ENCODE peak calls at places on chromosomes 16 and 17, in ten cellular contexts. U is stimulated activated naive CD8-positive, alpha-beta T cell treated with anti-CD3 and anti-CD28 coated beads, Interleukin-15, amount 100 ng/mL, for 72 hours; I is dorsolateral prefrontal cortex; G is NCI-H345; V is mucosa of descending colon; S is HEK293T; E is OCI-M1; D is neural progenitor cell; W is nephron progenitor cell; X is mesendoderm. J is an unnamed sample.

GRCh38 chr16:17276610-17277009 is 194.2 kb downstream of the XYLT1 start:
- DNase-seq in U (no peak), I (no peak), G (no peak), V (no peak), S (no peak), E (no peak), D (no peak), W (no peak), X (no peak), J (no peak)

GRCh38 chr16:31362476-31363405 is 7.8 kb downstream of the ITGAX start:
- DNase-seq in U (no peak), I (peak; percentile 26), G (no peak), V (no peak), S (no peak), E (no peak), D (no peak), W (no peak), X (no peak), J (no peak)

GRCh38 chr16:80280557-80280956 is 260.2 kb upstream of the DYNLRB2 start:
- DNase-seq in U (no peak), I (no peak), G (no peak), V (no peak), S (no peak), E (no peak), D (no peak), W (no peak), X (no peak), J (no peak)

GRCh38 chr17:68861602-68862001 is 93.6 kb downstream of the ABCA8 start:
- DNase-seq in U (no peak), I (no peak), G (peak; percentile 56), V (no peak), S (no peak), E (no peak), D (no peak), W (no peak), X (no peak), J (no peak)

GRCh38 chr17:78995761-78996451 is 13.7 kb downstream of the CANT1 start:
- DNase-seq in U (no peak), I (peak; percentile 51), G (no peak), V (peak; percentile 90), S (no peak), E (no peak), D (no peak), W (no peak), X (no peak), J (no peak)

GRCh38 chr17:64412944-64413381 is 22.3 kb upstream of the PECAM1 start:
- DNase-seq in U (no peak), I (no peak), G (no peak), V (no peak), S (no peak), E (no peak), D (no peak), W (no peak), X (peak; percentile 32), J (no peak)

GRCh38 chr17:27315322-27315721 is 21.4 kb downstream of the WSB1 start:
- DNase-seq in U (no peak), I (no peak), G (peak; percentile 56), V (peak; percentile 79), S (peak; percentile 49), E (no peak), D (no peak), W (no peak), X (no peak), J (no peak)

GRCh38 chr17:49687878-49688491 is 10.1 kb upstream of the SPOP start:
- DNase-seq in U (peak; percentile 16), I (no peak), G (no peak), V (no peak), S (no peak), E (no peak), D (no peak), W (no peak), X (no peak), J (peak; percentile 79)

GRCh38 chr16:84795338-84796053 is 24.3 kb upstream of the CRISPLD2 start:
- DNase-seq in U (no peak), I (no peak), G (no peak), V (peak; percentile 51), S (no peak), E (no peak), D (no peak), W (no peak), X (peak; percentile 45), J (no peak)

GRCh38 chr16:24610421-24610765 is 71.0 kb downstream of the RBBP6 start:
- DNase-seq in U (peak; percentile 2), I (peak; percentile 61), G (peak; percentile 26), V (peak; percentile 29), S (no peak), E (no peak), D (peak; percentile 63), W (peak; percentile 34), X (peak; percentile 45), J (no peak)

GRCh38 chr17:17792143-17792550 is 44.6 kb downstream of the SREBF1 start:
- DNase-seq in U (no peak), I (no peak), G (no peak), V (no peak), S (no peak), E (no peak), D (no peak), W (no peak), X (no peak), J (no peak)

GRCh38 chr16:66382171-66382965 is 15.9 kb downstream of the CDH5 start:
- DNase-seq in U (no peak), I (no peak), G (no peak), V (no peak), S (no peak), E (no peak), D (no peak), W (no peak), X (peak; percentile 96), J (no peak)

GRCh38 chr16:85347213-85347591 is 234.9 kb upstream of the CIBAR2 start:
- DNase-seq in U (no peak), I (no peak), G (no peak), V (peak; percentile 64), S (peak; percentile 53), E (peak; percentile 73), D (peak; percentile 60), W (peak; percentile 47), X (peak; percentile 54), J (peak; percentile 64)

GRCh38 chr16:68722119-68723024 is 14.7 kb upstream of the CDH1 start:
- DNase-seq in U (no peak), I (no peak), G (no peak), V (peak; percentile 79), S (no peak), E (no peak), D (no peak), W (no peak), X (peak; percentile 57), J (no peak)

GRCh38 chr17:45011767-45012166 is 39.7 kb downstream of the DCAKD start:
- DNase-seq in U (no peak), I (no peak), G (no peak), V (no peak), S (no peak), E (no peak), D (no peak), W (no peak), X (no peak), J (no peak)

GRCh38 chr17:47778184-47778635 is 43.4 kb downstream of the OSBPL7 start:
- DNase-seq in U (no peak), I (no peak), G (no peak), V (no peak), S (no peak), E (no peak), D (no peak), W (no peak), X (no peak), J (no peak)

GRCh38 chr16:58020628-58021521 is 4.7 kb upstream of the MMP15 start:
- DNase-seq in U (peak; percentile 55), I (peak; percentile 78), G (peak; percentile 15), V (peak; percentile 71), S (peak; percentile 61), E (peak; percentile 49), D (peak; percentile 69), W (peak; percentile 80), X (peak; percentile 58), J (peak; percentile 72)

GRCh38 chr17:68238488-68238887 is 9.4 kb upstream of the AMZ2 start:
- DNase-seq in U (no peak), I (no peak), G (no peak), V (no peak), S (no peak), E (peak; percentile 21), D (no peak), W (no peak), X (no peak), J (no peak)

GRCh38 chr16:50884066-50884860 is 142.4 kb downstream of the CYLD start:
- DNase-seq in U (no peak), I (no peak), G (no peak), V (peak; percentile 38), S (peak; percentile 75), E (peak; percentile 34), D (peak; percentile 61), W (peak; percentile 33), X (peak; percentile 55), J (peak; percentile 9)

GRCh38 chr17:63442549-63443035 is 3.5 kb downstream of the CYB561 start:
- DNase-seq in U (no peak), I (no peak), G (peak; percentile 8), V (no peak), S (no peak), E (peak; percentile 63), D (peak; percentile 67), W (peak; percentile 41), X (peak; percentile 74), J (no peak)

GRCh38 chr16:22296225-22297113 is 740 bp upstream of the POLR3E start:
- DNase-seq in U (peak; percentile 7), I (no peak), G (peak; percentile 42), V (no peak), S (no peak), E (peak; percentile 59), D (peak; percentile 11), W (peak; percentile 22), X (peak; percentile 27), J (peak; percentile 51)

GRCh38 chr17:69654981-69655581 is 240.6 kb downstream of the MAP2K6 start:
- DNase-seq in U (no peak), I (no peak), G (no peak), V (no peak), S (peak; percentile 18), E (peak; percentile 23), D (no peak), W (no peak), X (peak; percentile 18), J (no peak)

GRCh38 chr17:71631483-71631882 is 489.3 kb upstream of the SOX9 start:
- DNase-seq in U (no peak), I (no peak), G (no peak), V (no peak), S (no peak), E (no peak), D (no peak), W (no peak), X (no peak), J (no peak)

GRCh38 chr17:64081802-64082799 is 47.8 kb downstream of the ERN1 start:
- DNase-seq in U (peak; percentile 58), I (no peak), G (peak; percentile 89), V (no peak), S (peak; percentile 46), E (peak; percentile 95), D (no peak), W (no peak), X (peak; percentile 76), J (peak; percentile 47)

GRCh38 chr17:69853533-69854262 is 221.3 kb upstream of the KCNJ16 start:
- DNase-seq in U (no peak), I (no peak), G (no peak), V (no peak), S (no peak), E (peak; percentile 47), D (no peak), W (no peak), X (no peak), J (no peak)

GRCh38 chr16:66936462-66936861 is 1.1 kb downstream of the CES2 start:
- DNase-seq in U (no peak), I (no peak), G (no peak), V (peak; percentile 57), S (no peak), E (no peak), D (no peak), W (no peak), X (no peak), J (no peak)

GRCh38 chr17:6110592-6110991 is 40.4 kb downstream of the WSCD1 start:
- DNase-seq in U (no peak), I (no peak), G (no peak), V (peak; percentile 52), S (no peak), E (no peak), D (no peak), W (no peak), X (no peak), J (no peak)

GRCh38 chr16:19991614-19992013 is 82.1 kb downstream of the GPR139 start:
- DNase-seq in U (no peak), I (no peak), G (no peak), V (no peak), S (peak; percentile 19), E (no peak), D (no peak), W (no peak), X (peak; percentile 61), J (no peak)